ENCODE peak calls at places on chromosomes 12 and 14, in ten cellular contexts. C is stimulated activated memory B cell treated with anti-CD40 and anti-IgM and Interleukin-4, amounts not matched to agents 10 μg/mL and 1 μg/mL and 100 μg/mL, for 72 hours; F is activated CD8-positive, alpha-beta T cell treated with anti-CD3 and anti-CD28 coated beads, Interleukin-2, amount 10 ng/mL, durations not matched to agents 7 days and 5 days; Q is left cardiac atrium; V is A549; X is upper lobe of left lung; Y is Right ventricle myocardium superior; I is pancreas; K is naive thymus-derived CD4-positive, alpha-beta T cell; L is sciatic nerve. P is an unnamed sample.

GRCh38 chr12:10220398-10221077 is 7.9 kb downstream of the GABARAPL1 start:
- ATAC-seq in I (peak), Q (peak), X (peak), F (no peak), L (peak), Y (peak), K (peak), C (no peak), V (no peak), P (peak)

GRCh38 chr12:106841471-106842302 is 67.2 kb downstream of the RIC8B start:
- ATAC-seq in I (peak), Y (peak), C (no peak), L (peak), K (peak), Q (peak), V (peak), F (no peak), X (peak), P (peak)

GRCh38 chr12:28879379-28879778 is 269.7 kb upstream of the FAR2 start:
- ATAC-seq in F (no peak), Y (no peak), Q (no peak), V (no peak), C (no peak), L (no peak), I (no peak), K (no peak), X (no peak), P (no peak)

GRCh38 chr14:50524071-50524470 is 8.3 kb downstream of the MAP4K5 start:
- ATAC-seq in F (no peak), Q (no peak), L (no peak), C (no peak), V (no peak), K (peak), X (no peak), Y (no peak), I (no peak), P (no peak)

GRCh38 chr12:11876301-11876700 is 194.4 kb upstream of the BCL2L14 start:
- ATAC-seq in C (no peak), L (no peak), I (no peak), Q (no peak), K (no peak), X (no peak), V (no peak), F (no peak), Y (peak), P (no peak)

GRCh38 chr14:35220920-35221319 is 71.3 kb upstream of the PSMA6 start:
- ATAC-seq in I (no peak), Y (no peak), V (no peak), L (no peak), X (no peak), K (no peak), Q (no peak), C (no peak), F (no peak), P (no peak)

GRCh38 chr12:51326762-51327439 is 2.9 kb upstream of the BIN2 start:
- ATAC-seq in X (peak), F (no peak), C (peak), Q (peak), K (peak), L (peak), Y (peak), I (peak), V (peak), P (peak)

GRCh38 chr12:15720299-15720698 is 68.9 kb downstream of the EPS8 start:
- ATAC-seq in I (no peak), K (no peak), X (no peak), Y (no peak), Q (peak), L (no peak), V (no peak), C (no peak), F (no peak), P (no peak)

GRCh38 chr12:96906849-96907664 is at the start of gene NEDD1:
- ATAC-seq in V (peak), Y (peak), L (peak), X (peak), Q (peak), C (peak), I (peak), K (peak), F (peak), P (peak)

GRCh38 chr12:48131517-48131916 is 12.4 kb downstream of the PFKM start:
- ATAC-seq in V (no peak), X (no peak), F (no peak), I (no peak), Q (no peak), K (no peak), C (no peak), Y (peak), L (no peak), P (no peak)

GRCh38 chr12:118374909-118375308 is 1.4 kb upstream of the SUDS3 start:
- ATAC-seq in K (no peak), Q (no peak), F (no peak), L (no peak), V (no peak), Y (no peak), C (no peak), X (no peak), I (no peak), P (no peak)

GRCh38 chr14:24051162-24051788 is 534 bp upstream of the CARMIL3 start:
- ATAC-seq in C (no peak), F (no peak), L (peak), V (no peak), X (peak), Y (peak), I (peak), Q (peak), K (no peak), P (no peak)

GRCh38 chr12:20089077-20089476 is 279.3 kb upstream of the PDE3A start:
- ATAC-seq in Y (no peak), Q (no peak), K (no peak), X (no peak), I (no peak), F (no peak), L (no peak), C (no peak), V (no peak), P (no peak)

GRCh38 chr12:104187446-104188155 is 28.0 kb upstream of the TXNRD1 start:
- ATAC-seq in Y (no peak), X (no peak), L (no peak), Q (no peak), I (peak), K (no peak), V (peak), F (no peak), C (no peak), P (no peak)

GRCh38 chr12:101743724-101744472 is 4.6 kb upstream of the SYCP3 start:
- ATAC-seq in Q (no peak), C (peak), K (peak), V (peak), F (peak), L (no peak), I (peak), Y (no peak), X (peak), P (no peak)

GRCh38 chr14:70152704-70153103 is 36.0 kb downstream of the SLC8A3 start:
- ATAC-seq in Y (no peak), C (peak), L (no peak), F (no peak), I (no peak), V (no peak), X (no peak), Q (no peak), K (no peak), P (no peak)

GRCh38 chr14:55848964-55849363 is 269.0 kb downstream of the KTN1 start:
- ATAC-seq in Y (no peak), F (no peak), X (no peak), I (no peak), L (no peak), Q (no peak), K (no peak), C (no peak), V (no peak), P (no peak)

GRCh38 chr12:55720894-55721444 is 776 bp downstream of the RDH5 start:
- ATAC-seq in Q (peak), F (peak), Y (peak), C (no peak), I (peak), V (peak), K (no peak), L (peak), X (peak), P (peak)

GRCh38 chr14:101776315-101776714 is 14.8 kb downstream of the PPP2R5C start:
- ATAC-seq in V (no peak), L (no peak), Q (no peak), I (no peak), F (no peak), Y (no peak), C (peak), K (no peak), X (no peak), P (no peak)

GRCh38 chr14:60679566-60680258 is 30.4 kb upstream of the SIX1 start:
- ATAC-seq in K (no peak), X (no peak), V (no peak), F (no peak), I (no peak), L (no peak), C (no peak), Q (no peak), Y (no peak), P (no peak)

GRCh38 chr12:120126635-120127005 is 10.1 kb upstream of the RAB35 start:
- ATAC-seq in K (peak), F (no peak), X (peak), L (peak), Y (peak), C (no peak), I (peak), Q (peak), V (no peak), P (peak)